ENCODE peak calls at places on chromosomes 5 and 9, in seven cellular contexts. A is brain microvascular endothelial cell, C is uterus, U is heart right ventricle, D is body of pancreas, Z is neural progenitor cell, G is OCI-LY7. X is an unnamed sample.

GRCh38 chr5:137613554-137614265 is 114.6 kb upstream of the SPOCK1 start:
- DNase-seq in A (no peak), C (no peak), U (no peak), D (peak; percentile 30), Z (no peak), G (no peak), X (no peak)

GRCh38 chr5:1706021-1706420 is 93.6 kb downstream of the MRPL36 start:
- DNase-seq in A (no peak), C (no peak), U (no peak), D (no peak), Z (no peak), G (no peak), X (no peak)

GRCh38 chr5:139413963-139414362 is 10.1 kb upstream of the SPATA24 start:
- DNase-seq in A (no peak), C (no peak), U (no peak), D (no peak), Z (no peak), G (no peak), X (no peak)

GRCh38 chr5:147751156-147751830 is 31.2 kb downstream of the JAKMIP2 start:
- DNase-seq in A (no peak), C (no peak), U (no peak), D (no peak), Z (no peak), G (no peak), X (no peak)

GRCh38 chr5:32753051-32753450 is 41.9 kb downstream of the NPR3 start:
- DNase-seq in A (no peak), C (no peak), U (no peak), D (no peak), Z (no peak), G (no peak), X (no peak)

GRCh38 chr5:96226941-96227552 is 206.0 kb downstream of the PCSK1 start:
- DNase-seq in A (peak; percentile 91), C (no peak), U (no peak), D (peak; percentile 43), Z (peak; percentile 10), G (no peak), X (no peak)

GRCh38 chr9:75108571-75108970 is 20.3 kb downstream of the OSTF1 start:
- DNase-seq in A (peak; percentile 82), C (peak; percentile 61), U (peak; percentile 41), D (peak; percentile 46), Z (no peak), G (no peak), X (no peak)

GRCh38 chr5:113197456-113198200 is 221.0 kb downstream of the DCP2 start:
- DNase-seq in A (no peak), C (no peak), U (no peak), D (no peak), Z (no peak), G (no peak), X (no peak)

GRCh38 chr5:10684303-10685086 is 76.5 kb downstream of the DAP start:
- DNase-seq in A (no peak), C (no peak), U (no peak), D (no peak), Z (no peak), G (no peak), X (no peak)

DNA sequence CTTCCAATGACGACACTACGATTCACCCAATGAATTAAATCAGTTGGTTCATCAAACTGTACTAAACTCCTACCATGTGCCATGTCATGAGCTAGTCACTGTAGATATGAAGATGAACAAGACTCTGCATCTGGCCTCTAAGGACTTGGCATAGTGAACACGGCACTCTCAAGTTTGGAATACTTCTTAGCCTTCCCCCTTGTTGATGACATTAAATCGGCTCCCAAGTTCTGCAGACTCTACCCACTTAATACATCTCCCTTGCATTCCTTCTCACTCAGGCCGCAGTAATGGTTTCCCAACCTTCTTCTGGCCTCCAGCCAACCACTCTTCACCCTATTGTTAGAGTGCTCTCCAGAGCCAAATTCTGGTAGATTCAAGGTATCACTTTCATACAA is 184.7 kb downstream of the MAPKAP1 start:
- DNase-seq in A (peak; percentile 70), C (no peak), U (no peak), D (no peak), Z (no peak), G (no peak), X (no peak)
- H3K27ac ChIP-seq in A (peak overlapping the region; percentile 78), C (no peak overlapping the region), U (peak overlapping the region; percentile 4), D (no peak overlapping the region), Z (no peak overlapping the region), G (no peak overlapping the region), X (no peak overlapping the region)

GRCh38 chr5:172109749-172110148 is 78.3 kb downstream of the STK10 start:
- DNase-seq in A (no peak), C (no peak), U (no peak), D (no peak), Z (no peak), G (no peak), X (no peak)

GRCh38 chr5:172104801-172105701 is 83.0 kb downstream of the STK10 start:
- DNase-seq in A (no peak), C (no peak), U (no peak), D (peak; percentile 34), Z (no peak), G (no peak), X (no peak)

GRCh38 chr5:172105811-172106210 is 82.2 kb downstream of the STK10 start:
- DNase-seq in A (no peak), C (no peak), U (no peak), D (no peak), Z (no peak), G (no peak), X (no peak)

GRCh38 chr5:172106511-172107356 is 81.3 kb downstream of the STK10 start:
- DNase-seq in A (no peak), C (peak; percentile 56), U (peak; percentile 72), D (peak; percentile 30), Z (peak; percentile 76), G (peak; percentile 57), X (peak; percentile 75)

DNA sequence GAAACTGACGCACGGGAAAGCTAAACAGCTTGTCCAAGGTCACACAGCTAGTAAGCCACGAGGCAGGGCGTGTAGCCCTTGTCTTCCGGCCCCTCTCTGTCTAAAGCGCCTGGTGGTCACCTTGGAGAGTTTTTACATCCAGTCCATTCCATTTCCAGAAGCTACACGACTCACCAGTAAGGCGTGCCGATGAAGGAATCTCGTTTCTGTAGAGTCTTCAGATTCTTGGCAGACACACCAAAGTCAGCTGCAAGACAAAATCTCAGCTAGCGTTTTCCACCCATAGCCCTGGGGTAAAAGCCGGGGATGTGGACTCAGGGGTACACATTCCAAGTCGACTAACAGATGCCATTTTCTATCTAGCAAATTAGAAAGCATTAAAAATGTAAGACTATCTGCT is 80.4 kb downstream of the STK10 start:
- DNase-seq in A (peak; percentile 78), C (no peak), U (no peak), D (no peak), Z (no peak), G (no peak), X (no peak)
- H3K4me3 ChIP-seq in A (no peak overlapping the region), C (no peak overlapping the region), U (no peak overlapping the region), D (no peak overlapping the region), Z (no peak overlapping the region), G (no peak overlapping the region), X (no peak overlapping the region)

GRCh38 chr9:111300140-111300735 is 29.8 kb downstream of the OR2K2 start:
- DNase-seq in A (no peak), C (no peak), U (no peak), D (no peak), Z (no peak), G (no peak), X (no peak)
- TF ChIP-seq CTCF in A (peak; percentile 20), C (no peak), U (no peak), D (no peak), Z (peak; percentile 9), G (no peak), X (no peak)

GRCh38 chr9:136795027-136795402 is 1.1 kb upstream of the CCDC183 start:
- DNase-seq in A (no peak), C (no peak), U (no peak), D (no peak), Z (no peak), G (no peak), X (no peak)

GRCh38 chr9:136792321-136793062 is 1.3 kb downstream of the TMEM141 start:
- DNase-seq in A (no peak), C (no peak), U (no peak), D (peak; percentile 13), Z (no peak), G (no peak), X (no peak)

GRCh38 chr9:136791466-136792276 is 527 bp downstream of the TMEM141 start:
- DNase-seq in A (no peak), C (peak; percentile 57), U (peak; percentile 60), D (peak; percentile 90), Z (peak; percentile 70), G (peak; percentile 72), X (peak; percentile 89)

GRCh38 chr9:136794281-136795026 is 1.7 kb upstream of the CCDC183 start:
- DNase-seq in A (no peak), C (no peak), U (no peak), D (no peak), Z (no peak), G (no peak), X (no peak)

DNA sequence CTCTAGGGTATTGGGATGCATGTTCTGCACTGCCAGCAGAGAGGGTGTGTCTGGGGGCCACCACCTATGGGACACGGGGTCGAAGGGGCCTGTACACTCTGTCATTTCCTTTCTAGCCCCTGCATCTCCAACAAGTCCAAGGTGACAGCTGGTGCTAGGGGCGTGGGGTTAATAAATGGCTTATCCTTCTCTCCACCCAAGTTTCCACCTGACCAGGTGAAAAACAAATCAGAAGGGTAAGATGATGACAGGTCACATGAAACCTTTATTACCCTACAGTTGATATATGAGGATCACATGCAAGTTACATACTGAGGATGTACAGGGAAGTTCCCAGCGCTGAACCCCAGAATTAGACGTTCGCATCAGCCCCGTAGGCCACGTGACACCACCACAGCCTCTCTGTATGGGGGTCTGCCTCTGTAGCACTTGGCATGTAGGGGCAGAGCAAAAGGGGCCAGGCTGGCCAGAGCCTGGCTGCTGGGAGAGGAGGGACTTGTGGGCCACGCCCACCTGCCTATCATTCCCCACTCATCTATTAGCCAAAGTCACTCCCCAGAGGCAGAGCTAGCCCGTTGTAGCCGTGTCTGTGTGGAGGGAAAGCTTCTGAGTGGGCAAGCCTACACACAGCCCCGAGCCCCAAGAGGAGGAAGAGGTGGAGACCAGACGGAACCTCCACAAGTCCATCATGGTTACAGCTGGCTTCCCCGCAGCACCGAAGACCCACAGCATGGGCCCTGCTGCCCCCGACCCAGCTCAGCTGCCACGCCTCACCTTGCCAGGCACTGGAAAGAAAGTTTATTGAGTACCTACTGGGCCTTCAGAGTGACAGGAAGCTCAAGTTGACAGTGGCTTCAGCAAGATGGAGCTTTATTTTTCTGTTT is 2.2 kb downstream of the TMEM141 start:
- DNase-seq in A (no peak), C (no peak), U (no peak), D (no peak), Z (no peak), G (no peak), X (no peak)
- H3K27ac ChIP-seq in A (no peak overlapping the region), C (no peak overlapping the region), U (no peak overlapping the region), D (no peak overlapping the region), Z (no peak overlapping the region), G (no peak overlapping the region), X (no peak overlapping the region)

DNA sequence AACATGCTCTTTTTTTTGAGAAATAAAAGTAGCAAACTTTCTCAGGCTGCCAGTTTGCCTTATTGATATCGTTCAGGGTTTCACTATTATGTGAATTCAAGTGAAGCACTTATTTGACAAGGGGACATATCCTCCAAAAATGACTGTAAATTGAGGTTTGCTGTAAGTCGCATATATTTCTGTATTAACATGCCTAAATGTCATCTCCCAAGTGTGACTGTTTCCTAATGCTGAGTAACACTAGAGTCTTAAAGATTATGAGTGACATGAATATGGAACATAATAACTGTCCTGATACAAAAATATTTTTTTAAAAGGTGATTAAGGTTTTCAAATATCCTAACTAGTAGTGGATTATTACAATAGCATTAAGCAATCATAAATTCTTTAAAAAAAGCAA is 3.7 kb downstream of the NFIB start:
- DNase-seq in A (no peak), C (no peak), U (no peak), D (no peak), Z (no peak), G (no peak), X (no peak)
- H3K4me3 ChIP-seq in A (no peak overlapping the region), C (no peak overlapping the region), U (peak overlapping the region; percentile 94), D (no peak overlapping the region), Z (no peak overlapping the region), G (peak overlapping the region; percentile 93), X (peak overlapping the region; percentile 73)

GRCh38 chr5:178465228-178465860 is 124.8 kb downstream of the COL23A1 start:
- DNase-seq in A (no peak), C (no peak), U (no peak), D (no peak), Z (no peak), G (no peak), X (no peak)
- TF ChIP-seq CTCF in A (no peak), C (no peak), U (no peak), D (no peak), Z (no peak), G (no peak), X (no peak)

X was measured in upper lobe of right lung.